ENCODE peak calls at places on chromosomes 4 and X, in nine cellular contexts. C, Z, X, L, E, Y, W, V and K are unnamed samples.

GRCh38 chr4:152605641-152606304 is 69.9 kb upstream of the FBXW7 start:
- DNase-seq in C (peak; percentile 74), Z (peak; percentile 72), X (no peak), L (no peak), E (no peak), Y (no peak), W (peak; percentile 36), V (no peak), K (no peak)

GRCh38 chrX:130080791-130081367 is 29.4 kb downstream of the ELF4 start:
- DNase-seq in C (no peak), Z (no peak), X (no peak), L (no peak), E (no peak), Y (no peak), W (no peak), V (no peak), K (no peak)

GRCh38 chr4:28278676-28279075 is 1418.0 kb downstream of the STIM2 start:
- DNase-seq in C (no peak), Z (no peak), X (no peak), L (no peak), E (no peak), Y (peak; percentile 39), W (no peak), V (no peak), K (no peak)

GRCh38 chr4:7793186-7793585 is 146.5 kb downstream of the AFAP1 start:
- DNase-seq in C (no peak), Z (no peak), X (no peak), L (no peak), E (no peak), Y (no peak), W (no peak), V (no peak), K (no peak)

GRCh38 chr4:8048856-8049686 is 109.4 kb upstream of the AFAP1 start:
- DNase-seq in C (peak; percentile 13), Z (no peak), X (no peak), L (no peak), E (no peak), Y (no peak), W (no peak), V (no peak), K (no peak)

GRCh38 chr4:15244354-15244753 is 183.5 kb upstream of the C1QTNF7 start:
- DNase-seq in C (peak; percentile 62), Z (peak; percentile 86), X (no peak), L (no peak), E (no peak), Y (peak; percentile 32), W (peak; percentile 68), V (no peak), K (no peak)

GRCh38 chr4:2049381-2049780 is 9.7 kb upstream of the NAT8L start:
- DNase-seq in C (no peak), Z (no peak), X (no peak), L (no peak), E (no peak), Y (no peak), W (no peak), V (no peak), K (no peak)

GRCh38 chr4:169640261-169640880 is 20.0 kb downstream of the CLCN3 start:
- DNase-seq in C (no peak), Z (no peak), X (no peak), L (no peak), E (no peak), Y (no peak), W (peak; percentile 9), V (no peak), K (no peak)

GRCh38 chr4:156390599-156391296 is 437.1 kb upstream of the CTSO start:
- DNase-seq in C (peak; percentile 70), Z (no peak), X (no peak), L (peak; percentile 4), E (no peak), Y (no peak), W (no peak), V (no peak), K (no peak)

GRCh38 chr4:119593698-119594097 is 34.9 kb downstream of the PDE5A start:
- DNase-seq in C (no peak), Z (no peak), X (no peak), L (no peak), E (no peak), Y (no peak), W (no peak), V (no peak), K (no peak)

GRCh38 chr4:100076753-100077152 is 113.5 kb downstream of the DDIT4L start:
- DNase-seq in C (no peak), Z (peak; percentile 44), X (no peak), L (no peak), E (no peak), Y (no peak), W (no peak), V (no peak), K (no peak)